ENCODE peak calls at places on chromosome 3, in seven cellular contexts. T is adrenal gland, C is AG04449, A is AG10803, O is PC-9, M is Caco-2, P is PC-3. N is an unnamed sample.

GRCh38 chr3:56590814-56591213 is 33.8 kb downstream of the CCDC66 start:
- DNase-seq in P (peak; percentile 67), A (no peak), C (no peak), O (peak; percentile 5), T (no peak), M (no peak), N (no peak)

GRCh38 chr3:149934524-149934923 is 36.2 kb downstream of the PFN2 start:
- DNase-seq in M (no peak), P (no peak), T (peak; percentile 78), A (peak; percentile 85), O (no peak), C (peak; percentile 61), N (peak; percentile 81)

GRCh38 chr3:42546691-42547213 is 35.0 kb downstream of the SEC22C start:
- DNase-seq in O (no peak), P (no peak), T (no peak), C (no peak), A (no peak), M (no peak), N (no peak)

GRCh38 chr3:129230311-129231019 is 18.9 kb upstream of the COPG1 start:
- DNase-seq in C (no peak), T (peak; percentile 72), M (no peak), A (peak; percentile 81), O (peak; percentile 60), P (peak; percentile 85), N (peak; percentile 91)

GRCh38 chr3:127711021-127711420 is 38.3 kb downstream of the ABTB1 start:
- DNase-seq in P (no peak), A (no peak), M (peak; percentile 12), O (no peak), C (no peak), T (peak; percentile 51), N (no peak)

GRCh38 chr3:45105855-45106655 is 40.1 kb downstream of the CDCP1 start:
- DNase-seq in O (no peak), P (peak; percentile 92), C (peak; percentile 41), M (no peak), T (no peak), A (peak; percentile 92), N (peak; percentile 92)

GRCh38 chr3:24640330-24640877 is 145.8 kb upstream of the THRB start:
- DNase-seq in C (no peak), M (no peak), P (peak; percentile 74), T (no peak), A (peak; percentile 65), O (peak; percentile 6), N (peak; percentile 23)

GRCh38 chr3:99955773-99956562 is 138.3 kb downstream of the CMSS1 start:
- DNase-seq in T (no peak), C (no peak), A (no peak), O (no peak), P (no peak), M (no peak), N (no peak)

GRCh38 chr3:42376397-42376798 is 34.0 kb downstream of the LYZL4 start:
- DNase-seq in M (no peak), T (peak; percentile 68), C (peak; percentile 21), A (peak; percentile 50), P (peak; percentile 95), O (peak; percentile 63), N (peak; percentile 84)

GRCh38 chr3:40191850-40192448 is 117.6 kb upstream of the EIF1B start:
- DNase-seq in P (peak; percentile 78), C (no peak), M (peak; percentile 67), T (peak; percentile 87), A (peak; percentile 43), O (peak; percentile 56), N (peak; percentile 81)

GRCh38 chr3:67325231-67325630 is 327.1 kb downstream of the KBTBD8 start:
- DNase-seq in T (no peak), C (no peak), M (no peak), P (no peak), O (no peak), A (no peak), N (no peak)

GRCh38 chr3:153273767-153274443 is 111.9 kb downstream of the RAP2B start:
- DNase-seq in M (no peak), O (no peak), T (no peak), P (peak; percentile 60), A (peak; percentile 41), C (no peak), N (peak; percentile 57)

GRCh38 chr3:15313461-15313860 is 18.9 kb downstream of the SH3BP5 start:
- DNase-seq in P (no peak), A (no peak), C (no peak), T (no peak), O (no peak), M (no peak), N (no peak)

GRCh38 chr3:141452045-141452444 is 34.8 kb upstream of the RASA2 start:
- DNase-seq in T (no peak), A (peak; percentile 74), P (peak; percentile 52), O (peak; percentile 41), M (peak; percentile 51), C (no peak), N (peak; percentile 61)
- TF ChIP-seq CTCF in T (peak; percentile 67), A (peak; percentile 91), P (peak; percentile 68), O (peak; percentile 69), M (peak; percentile 46), C (peak; percentile 70), N (peak; percentile 70)

GRCh38 chr3:30681276-30682211 is 75.1 kb downstream of the TGFBR2 start:
- DNase-seq in P (peak; percentile 90), M (no peak), T (peak; percentile 74), C (no peak), O (no peak), A (peak; percentile 91), N (peak; percentile 78)
- H3K4me3 ChIP-seq in P (no peak overlapping the region), M (no peak overlapping the region), T (no peak overlapping the region), C (no peak overlapping the region), O (no peak overlapping the region), A (peak overlapping the region; percentile 16), N (peak overlapping the region; percentile 29)

DNA sequence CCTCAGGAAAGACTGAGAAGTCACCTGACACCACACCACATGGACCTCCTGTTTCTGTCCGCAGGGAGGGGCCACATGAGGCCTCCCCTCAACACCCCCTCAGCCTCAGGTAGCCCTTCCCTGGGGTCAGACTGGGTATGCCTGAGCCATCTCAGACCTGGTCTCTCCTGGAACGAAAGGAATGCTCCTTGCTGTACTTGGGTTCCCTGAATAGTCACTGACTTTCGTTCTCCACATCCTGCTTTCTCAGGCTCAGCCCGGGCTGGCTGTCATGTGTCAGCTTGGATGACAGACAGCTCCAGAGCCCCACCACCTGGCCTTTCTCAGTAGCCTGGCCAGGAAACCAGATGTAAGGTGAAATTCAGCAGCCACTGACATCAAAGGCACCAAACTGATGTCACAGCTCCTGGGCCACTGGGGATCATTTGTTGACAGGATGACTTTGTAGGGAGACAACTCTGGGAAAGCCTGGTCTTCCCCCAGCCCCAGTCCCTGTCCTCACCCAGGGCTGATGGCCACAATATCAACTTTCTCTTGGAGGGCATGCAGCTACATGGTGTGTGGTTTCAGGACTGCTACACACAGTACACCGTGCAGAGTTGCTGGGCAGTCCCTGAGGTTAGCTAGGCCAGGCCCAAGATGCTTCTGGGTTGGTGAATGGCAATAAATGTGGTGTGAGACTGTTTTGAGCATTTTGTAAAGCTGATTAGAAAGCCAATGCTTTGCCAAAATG is 141.4 kb upstream of the MRPS22 start:
- DNase-seq in A (no peak), O (peak; percentile 72), C (no peak), T (no peak), M (peak; percentile 75), P (peak; percentile 66), N (no peak)
- TF ChIP-seq CTCF in A (no peak), O (no peak), C (no peak), T (no peak), M (peak; percentile 22), P (peak; percentile 57), N (no peak)

DNA sequence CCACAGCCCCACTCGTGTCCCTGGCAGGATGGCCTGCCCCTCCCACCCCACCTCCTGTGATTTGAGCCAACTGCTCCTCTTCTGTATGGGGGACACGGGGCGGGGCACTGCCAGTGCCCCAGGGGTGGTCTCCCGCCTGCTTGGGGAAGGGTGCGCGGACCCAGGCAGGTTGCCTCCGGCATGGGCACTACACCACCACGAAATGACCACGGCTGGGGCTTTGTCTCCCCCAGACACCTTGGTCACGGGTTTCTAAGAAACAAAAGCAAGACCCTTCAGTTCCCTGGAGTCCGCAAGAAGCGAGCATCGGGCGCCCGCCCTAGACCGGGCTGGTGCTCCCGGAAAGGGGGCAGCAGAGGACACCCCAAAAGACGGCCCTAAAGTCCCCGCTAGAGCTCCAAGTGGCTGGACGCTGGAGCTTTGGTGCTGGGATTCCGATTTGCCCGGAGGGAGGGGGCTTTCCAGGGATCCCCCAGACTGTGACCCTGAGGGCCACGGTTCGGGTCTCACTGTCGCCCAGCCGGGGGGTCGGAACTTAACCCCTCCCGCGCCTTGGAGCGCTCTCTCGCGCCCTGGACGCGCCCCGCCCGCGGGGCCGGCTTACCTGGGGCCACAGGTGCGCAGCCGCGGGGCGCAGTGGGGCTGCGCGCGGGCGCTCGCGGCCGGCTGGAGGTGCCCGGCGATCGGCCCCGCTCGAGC is 219.5 kb upstream of the PRICKLE2 start:
- DNase-seq in T (no peak), M (no peak), C (no peak), O (no peak), P (no peak), A (no peak), N (no peak)
- H3K4me3 ChIP-seq in T (no peak overlapping the region), M (peak overlapping the region; percentile 60), C (peak overlapping the region; percentile 56), O (peak overlapping the region; percentile 62), P (peak overlapping the region; percentile 58), A (peak overlapping the region; percentile 56), N (peak overlapping the region; percentile 52)

DNA sequence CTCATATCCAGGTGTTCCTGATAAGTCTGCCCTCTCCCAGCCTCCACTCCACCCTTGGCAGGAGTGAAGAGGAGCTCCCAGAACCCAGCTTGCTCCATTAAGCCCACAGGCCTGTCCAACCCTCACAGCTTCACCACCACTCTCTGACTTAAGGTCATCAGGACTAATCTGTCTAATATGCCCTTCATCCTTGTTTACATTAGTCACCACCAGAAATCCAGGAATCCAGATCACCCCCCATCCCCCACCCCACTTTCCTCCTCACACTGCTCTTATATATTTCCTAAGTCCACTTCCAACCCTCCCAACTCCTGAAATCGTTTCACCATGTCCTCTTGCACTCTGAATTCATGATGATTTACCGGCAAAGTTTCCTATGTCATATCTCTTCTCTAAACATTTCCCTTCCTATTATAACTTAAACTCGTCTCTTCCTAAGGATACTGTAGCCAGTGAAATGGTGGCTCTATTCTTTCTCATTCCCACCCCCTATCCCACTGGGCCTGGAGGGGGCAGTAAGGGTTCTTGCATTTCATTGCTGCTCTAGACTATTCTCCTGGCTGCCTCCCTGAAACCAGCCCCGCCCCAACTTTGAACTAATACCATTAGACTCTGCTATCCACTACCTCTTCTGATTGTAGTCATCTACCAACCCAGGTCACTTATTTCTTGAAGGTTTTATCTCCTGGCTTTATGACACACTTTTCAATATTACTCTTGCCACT is 43.4 kb downstream of the PPP2R3A start:
- DNase-seq in A (no peak), C (no peak), M (no peak), T (no peak), O (peak; percentile 59), P (no peak), N (peak; percentile 19)
- TF ChIP-seq CTCF in A (no peak), C (no peak), M (no peak), T (no peak), O (no peak), P (no peak), N (no peak)

GRCh38 chr3:16883726-16884083 is 1.1 kb upstream of the PLCL2 start:
- DNase-seq in M (no peak), A (no peak), T (no peak), O (no peak), P (no peak), C (no peak), N (no peak)
- H3K4me3 ChIP-seq in M (no peak overlapping the region), A (peak overlapping the region; percentile 85), T (no peak overlapping the region), O (peak overlapping the region; percentile 98), P (peak overlapping the region; percentile 94), C (peak overlapping the region; percentile 79), N (peak overlapping the region; percentile 80)

DNA sequence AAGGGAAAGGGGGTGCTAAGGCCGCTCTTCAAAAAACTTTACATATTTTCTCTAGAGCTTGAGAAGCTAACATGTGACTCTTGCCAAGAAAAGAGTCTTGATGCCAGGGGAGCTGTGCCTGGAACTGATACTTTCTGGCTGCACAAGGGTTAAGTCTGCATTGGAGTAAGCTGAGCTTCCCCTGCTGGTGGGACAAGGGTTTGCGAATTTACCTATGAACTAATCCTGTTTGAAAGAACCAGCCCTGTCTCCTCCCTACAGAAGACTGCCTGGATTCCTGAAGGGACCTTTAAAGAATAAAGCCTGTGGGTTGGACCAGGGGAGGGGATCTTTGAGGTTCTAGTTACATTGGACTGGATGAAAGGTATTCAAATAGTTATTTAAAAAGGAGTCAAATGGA is 58.3 kb upstream of the EPHA3 start:
- DNase-seq in P (peak; percentile 44), T (no peak), M (peak; percentile 31), O (no peak), C (no peak), A (no peak), N (no peak)
- TF ChIP-seq CTCF in P (peak; percentile 64), T (no peak), M (peak; percentile 20), O (no peak), C (peak; percentile 40), A (peak; percentile 35), N (peak; percentile 24)

N was measured in foreskin fibroblast.